ENCODE peak calls at places on chromosomes 6 and 20, in four cellular contexts. C is CD8-positive, alpha-beta T cell; Z is adrenal gland; K is psoas muscle. E is an unnamed sample. For H3K9me3, the result is how much of the 10 kb centered on the place peaks cover.

GRCh38 chr6:118890997-118891790 is 2.8 kb upstream of the ASF1A start:
- DNase-seq in K (no peak), C (no peak), Z (no peak), E (no peak)

GRCh38 chr6:12403946-12404647 is 113.9 kb downstream of the EDN1 start:
- DNase-seq in C (no peak), K (no peak), Z (no peak), E (no peak)

GRCh38 chr20:36728986-36729385 is 16.9 kb downstream of the NDRG3 start:
- DNase-seq in Z (no peak), K (no peak), C (no peak), E (no peak)

GRCh38 chr20:5356921-5357320 is 40.2 kb upstream of the PROKR2 start:
- DNase-seq in K (no peak), C (no peak), Z (no peak), E (no peak)

GRCh38 chr20:62770916-62771315 is 25.4 kb upstream of the MRGBP start:
- DNase-seq in K (peak), C (no peak), Z (no peak), E (no peak)

GRCh38 chr20:2692886-2693285 is 306 bp downstream of the EBF4 start:
- DNase-seq in K (no peak), Z (no peak), C (no peak), E (no peak)

GRCh38 chr6:153435787-153436186 is 304.7 kb upstream of the RGS17 start:
- DNase-seq in C (no peak), Z (no peak), K (no peak), E (no peak)

GRCh38 chr6:94511502-94512088 is 1065.7 kb upstream of the MANEA start:
- DNase-seq in C (no peak), Z (no peak), K (no peak), E (no peak)

GRCh38 chr20:48656661-48657211 is 171.1 kb downstream of the PREX1 start:
- DNase-seq in Z (no peak), C (no peak), K (no peak), E (no peak)

GRCh38 chr6:3882865-3883264 is 33.7 kb downstream of the FAM50B start:
- DNase-seq in K (no peak), C (no peak), Z (no peak), E (no peak)

GRCh38 chr20:45044084-45044573 is 56.8 kb downstream of the KCNS1 start:
- DNase-seq in K (no peak), C (peak), Z (peak), E (peak)

GRCh38 chr6:24672573-24673182 is 5.8 kb downstream of the ACOT13 start:
- DNase-seq in Z (no peak), C (no peak), K (no peak), E (no peak)
- H3K9me3 ChIP-seq in Z (under half), C (under half), K (under half), E (under half)

DNA sequence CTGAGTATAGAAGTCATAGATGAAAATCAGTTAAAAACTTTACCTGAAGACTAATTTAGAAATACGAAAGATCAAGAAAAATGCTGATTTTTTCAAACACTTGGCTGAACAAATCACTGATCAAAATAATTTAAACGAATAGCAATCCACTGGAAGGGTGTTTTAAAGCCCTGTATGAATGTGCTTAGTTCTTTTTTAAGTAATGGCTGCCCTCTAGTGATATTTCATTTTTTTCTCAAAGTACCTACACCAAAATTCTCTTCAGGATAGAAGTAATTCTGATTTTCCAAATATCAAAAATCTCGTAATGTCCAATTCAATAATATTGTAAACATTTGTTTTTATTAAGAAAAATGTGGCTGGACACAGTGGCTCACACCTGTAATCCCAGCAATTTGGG is 32.5 kb downstream of the AKAP7 start:
- DNase-seq in K (no peak), C (no peak), Z (no peak), E (no peak)
- TF ChIP-seq CTCF in K (no peak), C (no peak), Z (no peak), E (no peak)

DNA sequence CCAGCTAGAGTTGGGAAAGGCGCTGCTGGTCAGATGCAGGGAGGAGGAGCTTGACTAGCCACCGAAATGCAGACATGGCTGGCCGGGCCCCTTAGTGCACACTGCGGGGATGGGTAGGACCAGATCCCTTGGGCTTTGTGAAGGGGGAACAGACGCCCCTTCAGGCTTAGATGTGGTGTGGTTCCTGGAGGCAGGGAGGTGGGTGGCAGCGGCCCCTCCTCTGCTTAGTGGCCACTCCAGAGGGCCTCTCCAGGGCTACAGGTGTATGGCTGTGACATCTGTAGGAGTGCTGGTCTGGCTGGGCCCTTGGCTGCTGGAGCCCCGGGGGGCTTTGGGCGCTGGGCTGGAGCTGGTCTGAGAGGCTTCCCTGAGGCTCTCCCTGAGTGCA is 5.9 kb downstream of the CCND3 start:
- DNase-seq in Z (no peak), K (no peak), C (no peak), E (no peak)
- H3K27ac ChIP-seq in Z (peak), K (no peak), C (peak), E (no peak)

DNA sequence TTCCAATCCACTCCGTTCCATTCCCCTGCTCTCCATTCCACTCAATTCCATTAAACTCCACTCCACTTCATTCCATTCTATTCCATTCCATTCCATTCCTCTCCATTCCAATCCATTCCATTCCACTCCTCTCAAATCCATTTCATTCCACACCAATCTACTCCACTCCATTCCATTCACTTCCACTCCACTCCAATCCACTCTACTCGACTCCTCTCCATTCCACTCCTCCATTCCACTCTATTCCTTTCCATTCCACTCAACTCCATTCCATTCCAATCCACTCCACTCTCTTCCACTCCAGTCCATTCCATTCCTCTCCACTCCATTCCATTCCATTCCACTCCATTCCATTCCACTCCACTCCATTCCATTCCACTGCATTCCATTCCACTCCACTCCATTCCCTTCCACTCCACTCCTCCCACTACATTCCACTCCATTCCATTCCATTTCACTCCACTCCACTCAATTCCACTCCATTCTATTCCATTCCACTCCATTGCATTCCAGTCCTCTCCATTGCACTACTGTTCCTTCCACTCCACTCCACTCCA is 22.6 kb upstream of the DEFB125 start:
- DNase-seq in C (no peak), Z (no peak), K (no peak), E (no peak)
- H3K9me3 ChIP-seq in C (under half), Z (under half), K (under half), E (under half)